ENCODE peak calls at places on chromosomes 7 and 10, in six cellular contexts. F, Q, E, V, T and R are unnamed samples.
A peak's percentile ranks its signal among the peaks of the same experiment; 100 is the strongest.

GRCh38 chr7:147311332-147311731 is 1194.7 kb downstream of the CNTNAP2 start:
- DNase-seq in F (no peak), Q (peak; percentile 0), E (no peak), V (no peak), T (no peak), R (no peak)

GRCh38 chr10:31147220-31147608 is 115.5 kb upstream of the ZNF438 start:
- DNase-seq in F (no peak), Q (peak; percentile 47), E (peak; percentile 74), V (peak; percentile 69), T (no peak), R (no peak)

GRCh38 chr7:112449353-112449752 is 907 bp upstream of the IFRD1 start:
- DNase-seq in F (no peak), Q (no peak), E (peak; percentile 83), V (peak; percentile 88), T (no peak), R (no peak)

GRCh38 chr10:6068422-6068821 is 6.3 kb upstream of the IL2RA start:
- DNase-seq in F (peak; percentile 38), Q (no peak), E (no peak), V (no peak), T (peak; percentile 71), R (no peak)

GRCh38 chr10:111275091-111275490 is 198.3 kb downstream of the ADRA2A start:
- DNase-seq in F (no peak), Q (no peak), E (no peak), V (no peak), T (no peak), R (no peak)

GRCh38 chr10:63866747-63867140 is 345.5 kb downstream of the REEP3 start:
- DNase-seq in F (no peak), Q (peak; percentile 35), E (peak; percentile 75), V (no peak), T (no peak), R (no peak)

GRCh38 chr10:28253174-28253783 is 49.6 kb downstream of the MPP7 start:
- DNase-seq in F (no peak), Q (no peak), E (no peak), V (no peak), T (no peak), R (no peak)

GRCh38 chr10:75922435-75922834 is 491.0 kb downstream of the LRMDA start:
- DNase-seq in F (no peak), Q (peak; percentile 46), E (peak; percentile 71), V (no peak), T (no peak), R (no peak)

GRCh38 chr7:82810558-82811259 is 352.0 kb downstream of the PCLO start:
- DNase-seq in F (no peak), Q (peak; percentile 76), E (peak; percentile 63), V (no peak), T (no peak), R (no peak)

GRCh38 chr10:72846225-72846624 is 47.3 kb upstream of the OIT3 start:
- DNase-seq in F (no peak), Q (peak; percentile 58), E (peak; percentile 100), V (peak; percentile 94), T (no peak), R (no peak)

GRCh38 chr7:78770422-78771410 is 682.8 kb downstream of the MAGI2 start:
- DNase-seq in F (no peak), Q (no peak), E (no peak), V (no peak), T (no peak), R (no peak)

GRCh38 chr10:63252095-63252762 is 119.1 kb downstream of the NRBF2 start:
- DNase-seq in F (no peak), Q (no peak), E (no peak), V (no peak), T (no peak), R (no peak)

GRCh38 chr10:110742801-110743200 is 98.7 kb downstream of the RBM20 start:
- DNase-seq in F (no peak), Q (no peak), E (no peak), V (no peak), T (no peak), R (no peak)

GRCh38 chr7:36037121-36037662 is 115.9 kb upstream of the EEPD1 start:
- DNase-seq in F (peak; percentile 84), Q (peak; percentile 95), E (peak; percentile 99), V (peak; percentile 100), T (no peak), R (peak; percentile 83)

GRCh38 chr7:44212018-44212417 is 11.2 kb downstream of the YKT6 start:
- DNase-seq in F (peak; percentile 35), Q (no peak), E (no peak), V (no peak), T (peak; percentile 31), R (no peak)

GRCh38 chr10:22246680-22247391 is 29.0 kb upstream of the EBLN1 start:
- DNase-seq in F (no peak), Q (peak; percentile 98), E (peak; percentile 95), V (peak; percentile 96), T (no peak), R (no peak)

GRCh38 chr10:52933748-52934147 is 161.2 kb upstream of the MBL2 start:
- DNase-seq in F (no peak), Q (no peak), E (no peak), V (no peak), T (no peak), R (no peak)

GRCh38 chr7:47556511-47557180 is 25.3 kb downstream of the TNS3 start:
- DNase-seq in F (no peak), Q (no peak), E (peak; percentile 50), V (no peak), T (no peak), R (no peak)
- H3K27ac ChIP-seq in F (no peak overlapping the region), Q (no peak overlapping the region), E (peak overlapping the region; percentile 78), V (no peak overlapping the region), T (no peak overlapping the region), R (no peak overlapping the region)

GRCh38 chr7:84370114-84370513 is 175.5 kb upstream of the SEMA3A start:
- DNase-seq in F (no peak), Q (no peak), E (peak; percentile 73), V (no peak), T (no peak), R (no peak)
- H3K36me3 ChIP-seq in F (no peaks in the 10 kb centered on the region), Q (no peaks in the 10 kb centered on the region), E (no peaks in the 10 kb centered on the region), V (no peaks in the 10 kb centered on the region), T (no peaks in the 10 kb centered on the region), R (no peaks in the 10 kb centered on the region)

GRCh38 chr7:92563345-92563744 is 26.8 kb downstream of the FAM133B start:
- DNase-seq in F (no peak), Q (no peak), E (no peak), V (no peak), T (no peak), R (no peak)
- H3K27ac ChIP-seq in F (no peak overlapping the region), Q (peak overlapping the region; percentile 9), E (no peak overlapping the region), V (no peak overlapping the region), T (no peak overlapping the region), R (no peak overlapping the region)

GRCh38 chr7:10998984-10999757 is 25.5 kb downstream of the PHF14 start:
- DNase-seq in F (no peak), Q (no peak), E (no peak), V (no peak), T (no peak), R (no peak)
- H3K36me3 ChIP-seq in F (peaks cover 18% of the 10 kb centered on the region), Q (no peaks in the 10 kb centered on the region), E (peaks cover 9% of the 10 kb centered on the region), V (peaks cover 14% of the 10 kb centered on the region), T (peaks cover 16% of the 10 kb centered on the region), R (no peaks in the 10 kb centered on the region)

DNA sequence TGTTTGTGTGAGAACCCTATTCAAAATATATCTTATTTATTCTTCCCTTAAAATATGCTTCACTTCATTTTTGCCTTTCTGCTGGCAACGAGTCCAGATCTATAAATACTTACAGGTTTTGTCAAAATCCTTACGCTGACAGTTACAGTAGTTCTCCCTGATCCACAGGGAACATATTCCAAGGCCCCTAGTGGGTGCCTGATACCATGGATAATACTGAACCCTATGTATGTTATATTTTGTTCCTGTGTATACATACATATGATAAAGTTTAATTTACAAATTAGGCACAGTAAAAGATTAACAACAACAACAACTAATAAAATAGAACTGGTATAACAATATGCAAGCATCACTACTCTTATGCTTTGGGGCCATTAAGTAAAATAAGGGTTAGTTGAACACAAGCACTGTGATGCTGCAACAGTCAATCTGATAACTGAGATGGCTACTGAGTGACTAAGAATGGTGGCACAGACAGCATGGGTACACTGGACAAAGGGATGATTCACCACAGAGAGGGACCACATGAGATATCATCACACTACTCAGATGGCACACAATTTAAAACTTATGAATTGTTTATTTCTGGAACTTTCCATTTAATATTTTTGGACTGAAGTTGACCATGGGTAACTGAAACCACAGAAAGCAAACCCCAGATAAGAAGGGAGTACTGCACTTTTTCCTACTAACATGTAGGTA is 29.4 kb upstream of the PCGF5 start:
- DNase-seq in F (no peak), Q (peak; percentile 14), E (peak; percentile 37), V (no peak), T (no peak), R (no peak)
- H3K27ac ChIP-seq in F (peak overlapping the region; percentile 68), Q (no peak overlapping the region), E (no peak overlapping the region), V (no peak overlapping the region), T (peak overlapping the region; percentile 13), R (peak overlapping the region; percentile 52)

GRCh38 chr7:26212921-26213718 is 11.6 kb downstream of the CBX3 start:
- DNase-seq in F (no peak), Q (no peak), E (no peak), V (no peak), T (no peak), R (no peak)
- H3K36me3 ChIP-seq in F (peaks cover 39% of the 10 kb centered on the region), Q (peaks cover 41% of the 10 kb centered on the region), E (peaks cover 39% of the 10 kb centered on the region), V (peaks cover 47% of the 10 kb centered on the region), T (peaks cover 28% of the 10 kb centered on the region), R (peaks cover 41% of the 10 kb centered on the region)

DNA sequence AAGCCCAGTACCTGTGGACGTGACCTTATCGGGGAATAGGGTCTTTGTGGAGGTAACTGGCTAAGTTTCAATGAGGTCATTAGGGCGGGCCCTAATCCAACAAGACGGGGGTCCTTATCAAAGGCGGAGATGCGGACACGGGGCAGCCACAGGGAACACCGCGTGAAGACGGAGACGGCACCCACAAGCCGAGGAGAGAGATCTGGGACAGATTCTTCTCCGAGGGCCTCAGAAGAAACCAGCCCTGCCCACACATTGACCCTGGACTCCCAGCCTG is 516.9 kb downstream of the DNAJB6 start:
- DNase-seq in F (no peak), Q (no peak), E (no peak), V (no peak), T (no peak), R (no peak)
- H3K27ac ChIP-seq in F (no peak overlapping the region), Q (no peak overlapping the region), E (no peak overlapping the region), V (no peak overlapping the region), T (no peak overlapping the region), R (no peak overlapping the region)

GRCh38 chr10:129394739-129395298 is 72.2 kb upstream of the MGMT start:
- DNase-seq in F (no peak), Q (no peak), E (no peak), V (no peak), T (no peak), R (peak; percentile 2)
- H3K36me3 ChIP-seq in F (no peaks in the 10 kb centered on the region), Q (no peaks in the 10 kb centered on the region), E (no peaks in the 10 kb centered on the region), V (no peaks in the 10 kb centered on the region), T (no peaks in the 10 kb centered on the region), R (no peaks in the 10 kb centered on the region)

DNA sequence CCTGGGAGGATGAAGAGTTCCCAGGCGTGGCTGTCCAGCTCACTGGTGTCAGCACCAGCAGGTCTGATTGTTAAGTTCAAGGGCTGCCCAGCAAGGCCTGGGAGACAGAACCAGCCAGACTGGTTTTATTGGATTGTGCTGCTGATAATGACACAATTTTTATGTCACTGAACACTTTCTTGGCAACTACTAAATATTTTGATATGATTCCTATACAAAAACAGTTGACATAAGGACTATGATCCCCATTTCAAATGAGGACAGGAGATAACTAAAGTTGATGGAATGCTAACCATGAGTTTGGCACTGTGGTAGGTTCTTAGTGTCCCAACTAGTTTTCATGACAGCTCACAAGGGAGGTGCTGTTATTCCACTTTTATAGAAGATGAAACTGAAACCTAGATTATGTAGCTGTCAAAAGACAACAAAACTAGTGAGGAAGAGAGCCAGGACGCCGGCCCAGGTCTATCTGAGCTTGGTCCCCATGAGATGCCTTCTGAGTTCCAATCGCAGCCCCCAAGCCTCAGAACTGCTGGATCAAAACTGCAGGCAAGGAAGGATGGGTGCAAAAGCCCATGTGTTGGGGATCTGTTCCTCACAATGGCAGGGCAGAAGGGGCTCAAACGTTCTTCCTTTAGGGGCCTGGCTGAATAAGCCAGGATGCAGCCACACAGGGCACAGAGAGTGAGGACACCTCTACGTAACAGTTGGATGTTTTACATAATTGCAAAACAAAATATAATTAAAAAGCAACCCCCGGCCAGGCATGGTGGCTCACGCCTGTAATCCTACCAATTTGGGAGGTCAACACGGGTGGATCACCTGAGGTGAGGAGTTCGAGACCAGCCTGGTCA is 52.8 kb downstream of the COBL start:
- DNase-seq in F (no peak), Q (no peak), E (peak; percentile 94), V (peak; percentile 100), T (no peak), R (no peak)
- H3K27ac ChIP-seq in F (no peak overlapping the region), Q (no peak overlapping the region), E (peak overlapping the region; percentile 83), V (peak overlapping the region; percentile 68), T (peak overlapping the region; percentile 72), R (peak overlapping the region; percentile 53)